ENCODE peak calls at places on chromosomes 2 and 18, in five cellular contexts. I is A549, S is body of pancreas, D is gastrocnemius medialis, L is ovary. P is an unnamed sample.

GRCh38 chr18:65704051-65704450 is 46.8 kb upstream of the CDH7 start:
- DNase-seq in S (no peak), L (no peak), I (no peak), D (no peak), P (no peak)

GRCh38 chr2:165969227-165969626 is 15.7 kb upstream of the TTC21B start:
- DNase-seq in I (no peak), D (no peak), S (no peak), L (no peak), P (no peak)

GRCh38 chr2:118937817-118938216 is 4.2 kb upstream of the MARCO start:
- DNase-seq in I (no peak), L (no peak), D (no peak), S (no peak), P (no peak)

GRCh38 chr2:96470089-96470488 is 35.1 kb downstream of the NEURL3 start:
- DNase-seq in D (no peak), I (no peak), L (no peak), S (peak), P (no peak)

GRCh38 chr2:48860391-48860790 is 104.9 kb upstream of the LHCGR start:
- DNase-seq in S (no peak), I (no peak), D (no peak), L (no peak), P (no peak)

GRCh38 chr2:208112969-208113368 is 11.4 kb downstream of the CRYGD start:
- DNase-seq in D (no peak), I (no peak), L (no peak), S (no peak), P (no peak)

GRCh38 chr2:237012577-237013237 is 73.0 kb upstream of the COPS8 start:
- DNase-seq in D (no peak), I (no peak), S (no peak), L (no peak), P (no peak)

GRCh38 chr2:12858786-12859185 is 142.1 kb downstream of the TRIB2 start:
- DNase-seq in L (no peak), S (no peak), D (no peak), I (no peak), P (no peak)

GRCh38 chr2:146826388-146826787 is 1018.4 kb upstream of the ACVR2A start:
- DNase-seq in I (no peak), L (no peak), S (no peak), D (no peak), P (no peak)

GRCh38 chr18:58253871-58254270 is 209.8 kb downstream of the NEDD4L start:
- DNase-seq in S (no peak), L (no peak), D (no peak), I (no peak), P (no peak)

GRCh38 chr2:178615969-178616368 is 135.7 kb downstream of the PLEKHA3 start:
- DNase-seq in L (no peak), S (no peak), D (no peak), I (no peak), P (no peak)

GRCh38 chr18:6547476-6547875 is 132.8 kb upstream of the L3MBTL4 start:
- DNase-seq in D (no peak), S (no peak), I (no peak), L (no peak), P (no peak)

GRCh38 chr2:149002891-149003740 is 35.4 kb upstream of the LYPD6B start:
- DNase-seq in D (no peak), L (no peak), I (no peak), S (no peak), P (no peak)

GRCh38 chr2:110126086-110126773 is 10.6 kb upstream of the MALL start:
- DNase-seq in I (no peak), S (no peak), L (no peak), D (no peak), P (no peak)

GRCh38 chr2:112257575-112257974 is 2.7 kb upstream of the ZC3H8 start:
- DNase-seq in S (no peak), D (no peak), L (no peak), I (no peak), P (no peak)

GRCh38 chr2:112255875-112256274 is 1.0 kb upstream of the ZC3H8 start:
- DNase-seq in I (no peak), S (no peak), D (no peak), L (no peak), P (no peak)

GRCh38 chr2:112253261-112253807 is 1.5 kb downstream of the ZC3H8 start:
- DNase-seq in S (no peak), I (no peak), D (no peak), L (no peak), P (peak)

GRCh38 chr2:112256654-112257053 is 1.8 kb upstream of the ZC3H8 start:
- DNase-seq in S (no peak), I (no peak), L (no peak), D (no peak), P (peak)

GRCh38 chr2:112254466-112255240 is at the start of gene ZC3H8:
- DNase-seq in D (peak), I (peak), L (peak), S (peak), P (peak)
- TF ChIP-seq POLR2A in D (peak), I (peak), L (peak), S (peak), P (peak)

DNA sequence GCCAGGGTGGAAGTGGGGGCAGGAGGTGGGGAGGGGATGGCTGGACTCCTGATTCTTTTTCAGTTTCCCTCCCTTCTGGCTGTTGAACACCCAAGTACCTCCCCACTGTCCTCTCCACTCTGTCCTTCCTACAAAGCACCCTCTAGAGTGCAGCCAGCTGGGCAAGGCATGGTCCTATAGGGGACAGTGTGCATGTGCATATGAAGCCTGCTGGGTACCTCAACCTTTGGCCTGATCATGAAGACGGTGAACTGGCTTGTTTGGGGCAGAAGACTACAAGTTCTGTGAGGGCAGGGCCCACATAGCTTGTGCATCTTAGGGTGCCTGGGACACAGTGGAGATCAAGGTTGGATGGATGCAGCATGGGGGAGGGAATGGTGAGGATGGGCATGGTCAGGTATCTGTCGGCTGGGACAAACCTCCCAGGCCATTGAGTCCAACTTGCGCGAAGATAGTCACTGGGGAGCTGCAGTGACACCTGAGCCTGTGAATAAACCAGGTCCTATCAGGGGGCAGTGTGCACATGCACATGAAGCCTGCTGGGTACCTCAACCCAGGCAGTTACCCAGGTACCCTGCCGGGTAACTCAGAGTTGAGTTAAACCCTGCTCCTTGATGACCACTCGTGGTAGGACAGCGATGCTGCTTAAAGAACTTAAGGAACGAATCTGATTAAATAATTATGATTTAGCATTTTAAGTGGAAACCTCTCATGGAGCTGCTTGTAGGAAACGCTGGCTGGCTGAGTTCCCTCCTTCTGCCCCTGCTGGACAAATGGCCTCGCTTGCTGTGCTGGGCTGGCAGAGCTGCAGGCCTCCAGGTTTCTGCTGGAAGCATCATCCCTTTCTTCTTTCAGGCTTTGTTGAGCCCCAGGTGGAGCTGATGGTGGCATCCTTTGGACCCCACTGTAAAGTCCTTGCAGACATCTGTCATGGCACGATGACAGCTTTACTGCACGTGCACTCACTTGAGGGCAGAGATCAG is 84.0 kb downstream of the POLR1A start:
- DNase-seq in I (peak), L (no peak), S (peak), D (no peak), P (no peak)
- TF ChIP-seq POLR2A in I (no peak), L (no peak), S (no peak), D (no peak), P (no peak)

DNA sequence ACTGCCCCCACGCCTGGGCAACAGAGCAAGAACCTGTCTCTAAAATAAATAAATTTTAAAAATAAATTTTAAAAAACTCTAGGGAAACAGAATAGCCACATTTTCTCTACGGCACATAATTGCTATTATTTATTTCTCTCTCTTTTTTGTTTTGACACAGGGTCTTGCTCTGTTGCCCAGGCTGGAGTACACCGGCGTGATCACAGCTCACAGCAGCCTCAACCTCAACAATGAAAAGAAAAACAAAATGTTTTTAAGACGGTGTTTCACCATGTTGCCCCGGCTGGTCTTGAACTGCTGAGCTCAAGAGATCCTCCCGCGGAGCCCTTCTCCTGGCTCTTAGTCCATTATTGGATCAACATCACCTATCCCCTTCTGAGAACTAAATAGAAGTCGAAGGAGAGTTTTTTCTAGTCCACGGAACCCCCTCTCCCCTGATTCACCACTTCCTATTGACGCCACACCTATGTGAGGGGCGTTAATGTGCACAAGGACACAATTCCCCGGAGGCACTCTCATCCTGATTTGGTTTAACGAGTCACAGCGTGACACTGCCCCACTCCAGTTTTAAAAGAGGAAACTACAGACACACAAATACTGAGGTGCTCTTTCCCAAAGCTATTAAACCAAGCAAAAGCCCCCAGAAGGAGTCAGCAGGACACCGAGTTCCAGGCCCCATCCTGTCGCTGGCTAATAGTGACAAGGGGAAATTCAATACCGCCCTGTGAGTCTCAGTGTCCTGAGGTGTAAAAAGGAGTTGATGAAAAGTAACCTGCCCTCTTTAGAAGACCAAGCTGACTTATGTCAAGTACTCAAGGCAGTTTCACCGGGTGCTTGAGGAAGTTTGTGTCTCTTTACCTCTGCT is 1.1 kb downstream of the NPC1 start:
- DNase-seq in L (no peak), D (peak), S (no peak), I (no peak), P (peak)
- TF ChIP-seq POLR2A in L (no peak), D (peak), S (no peak), I (no peak), P (no peak)

GRCh38 chr2:240329778-240330177 is 105.7 kb upstream of the GPC1 start:
- DNase-seq in L (no peak), D (no peak), I (no peak), S (no peak), P (no peak)
- TF ChIP-seq POLR2A in L (no peak), D (no peak), I (no peak), S (no peak), P (no peak)

GRCh38 chr2:29902356-29902755 is 19.0 kb downstream of the ALK start:
- DNase-seq in S (no peak), I (no peak), D (no peak), L (no peak), P (no peak)
- TF ChIP-seq POLR2A in S (no peak), I (no peak), D (no peak), L (no peak), P (no peak)

GRCh38 chr2:190999949-191000665 is 13.9 kb downstream of the STAT1 start:
- DNase-seq in L (no peak), S (no peak), D (no peak), I (no peak), P (no peak)
- TF ChIP-seq POLR2A in L (no peak), S (no peak), D (no peak), I (no peak), P (no peak)

GRCh38 chr2:127415593-127416485 is 2.4 kb upstream of the PROC start:
- DNase-seq in S (peak), I (peak), D (peak), L (peak), P (peak)
- TF ChIP-seq POLR2A in S (no peak), I (no peak), D (no peak), L (no peak), P (no peak)